ENCODE peak calls at places on chromosomes 1 and 21, in ten cellular contexts. P, V, E, T, R, X, C, A, F and L are unnamed samples.

GRCh38 chr1:28954126-28954525 is 39.8 kb downstream of the EPB41 start:
- DNase-seq in P (no peak), V (no peak), E (no peak), T (no peak), R (no peak), X (no peak), C (no peak), A (no peak), F (no peak), L (no peak)

GRCh38 chr1:46448109-46448911 is 41.3 kb upstream of the DMBX1 start:
- DNase-seq in P (no peak), V (no peak), E (no peak), T (no peak), R (no peak), X (no peak), C (no peak), A (no peak), F (no peak), L (no peak)

GRCh38 chr1:210448293-210448892 is 119.7 kb downstream of the HHAT start:
- DNase-seq in P (no peak), V (no peak), E (peak), T (no peak), R (no peak), X (no peak), C (no peak), A (peak), F (peak), L (no peak)

GRCh38 chr1:18200136-18200717 is 92.6 kb downstream of the IGSF21 start:
- DNase-seq in P (no peak), V (no peak), E (no peak), T (no peak), R (no peak), X (no peak), C (no peak), A (peak), F (no peak), L (no peak)

GRCh38 chr21:25895565-25896205 is 160.9 kb downstream of the GABPA start:
- DNase-seq in P (no peak), V (no peak), E (peak), T (no peak), R (no peak), X (no peak), C (no peak), A (peak), F (no peak), L (no peak)

GRCh38 chr1:41589395-41589794 is 104.9 kb upstream of the EDN2 start:
- DNase-seq in P (no peak), V (no peak), E (no peak), T (no peak), R (no peak), X (no peak), C (no peak), A (no peak), F (no peak), L (no peak)

GRCh38 chr1:204723131-204723787 is 37.7 kb upstream of the LRRN2 start:
- DNase-seq in P (no peak), V (no peak), E (no peak), T (no peak), R (no peak), X (no peak), C (no peak), A (no peak), F (no peak), L (peak)

GRCh38 chr21:37072239-37072987 is 458 bp downstream of the PIGP start:
- DNase-seq in P (peak), V (peak), E (no peak), T (peak), R (peak), X (peak), C (peak), A (peak), F (no peak), L (no peak)

GRCh38 chr1:39711359-39712340 is 20.4 kb upstream of the HPCAL4 start:
- DNase-seq in P (no peak), V (no peak), E (no peak), T (no peak), R (no peak), X (no peak), C (no peak), A (peak), F (no peak), L (peak)

GRCh38 chr1:210830034-210831028 is 303.6 kb downstream of the KCNH1 start:
- DNase-seq in P (no peak), V (no peak), E (no peak), T (no peak), R (no peak), X (no peak), C (no peak), A (no peak), F (no peak), L (no peak)

GRCh38 chr1:53643061-53643880 is 95.7 kb downstream of the GLIS1 start:
- DNase-seq in P (no peak), V (no peak), E (no peak), T (no peak), R (no peak), X (peak), C (no peak), A (no peak), F (no peak), L (no peak)

GRCh38 chr1:193754732-193755427 is 568.5 kb upstream of the B3GALT2 start:
- DNase-seq in P (no peak), V (no peak), E (peak), T (no peak), R (no peak), X (no peak), C (no peak), A (peak), F (no peak), L (no peak)

GRCh38 chr1:119771016-119771415 is 2.3 kb upstream of the HMGCS2 start:
- DNase-seq in P (no peak), V (no peak), E (peak), T (no peak), R (no peak), X (no peak), C (no peak), A (peak), F (no peak), L (no peak)

GRCh38 chr1:17176306-17177061 is 28.4 kb upstream of the PADI1 start:
- DNase-seq in P (no peak), V (no peak), E (no peak), T (no peak), R (no peak), X (no peak), C (no peak), A (no peak), F (no peak), L (no peak)

GRCh38 chr1:66261370-66261769 is 272.6 kb upstream of the SGIP1 start:
- DNase-seq in P (no peak), V (no peak), E (no peak), T (no peak), R (no peak), X (no peak), C (no peak), A (peak), F (no peak), L (no peak)

GRCh38 chr1:117572546-117572945 is 33.3 kb upstream of the TENT5C start:
- DNase-seq in P (no peak), V (no peak), E (no peak), T (no peak), R (peak), X (peak), C (no peak), A (peak), F (no peak), L (peak)

GRCh38 chr1:188489336-188490112 is 1660.8 kb downstream of the PLA2G4A start:
- DNase-seq in P (peak), V (no peak), E (no peak), T (peak), R (no peak), X (no peak), C (no peak), A (no peak), F (no peak), L (no peak)

GRCh38 chr1:51745304-51745570 is 128.3 kb downstream of the OSBPL9 start:
- DNase-seq in P (no peak), V (no peak), E (no peak), T (no peak), R (no peak), X (no peak), C (no peak), A (no peak), F (no peak), L (no peak)

GRCh38 chr1:89466307-89466925 is 58.2 kb upstream of the LRRC8B start:
- DNase-seq in P (no peak), V (no peak), E (no peak), T (no peak), R (no peak), X (no peak), C (no peak), A (peak), F (no peak), L (no peak)

GRCh38 chr1:78086697-78087096 is 40.9 kb downstream of the GIPC2 start:
- DNase-seq in P (no peak), V (no peak), E (no peak), T (no peak), R (no peak), X (no peak), C (no peak), A (no peak), F (no peak), L (no peak)

GRCh38 chr1:221154932-221155331 is 275.7 kb downstream of the HLX start:
- DNase-seq in P (no peak), V (no peak), E (no peak), T (no peak), R (no peak), X (no peak), C (no peak), A (no peak), F (no peak), L (no peak)

GRCh38 chr1:173276922-173277800 is 70.0 kb upstream of the TNFSF4 start:
- DNase-seq in P (no peak), V (no peak), E (no peak), T (no peak), R (no peak), X (no peak), C (no peak), A (no peak), F (no peak), L (no peak)

GRCh38 chr1:199272107-199272506 is 633.3 kb downstream of the PTPRC start:
- DNase-seq in P (no peak), V (no peak), E (no peak), T (no peak), R (no peak), X (no peak), C (no peak), A (no peak), F (peak), L (no peak)

GRCh38 chr1:15508700-15509487 is 15.1 kb downstream of the CASP9 start:
- DNase-seq in P (no peak), V (no peak), E (peak), T (no peak), R (no peak), X (peak), C (no peak), A (peak), F (no peak), L (no peak)

GRCh38 chr21:35336534-35336933 is 287.4 kb upstream of the RUNX1 start:
- DNase-seq in P (no peak), V (no peak), E (no peak), T (no peak), R (no peak), X (no peak), C (no peak), A (peak), F (no peak), L (no peak)

GRCh38 chr21:36097427-36098230 is 27.8 kb downstream of the CBR1 start:
- DNase-seq in P (no peak), V (no peak), E (no peak), T (no peak), R (no peak), X (no peak), C (no peak), A (peak), F (no peak), L (no peak)

GRCh38 chr1:184194251-184194650 is 142.7 kb downstream of the TSEN15 start:
- DNase-seq in P (no peak), V (no peak), E (no peak), T (no peak), R (no peak), X (no peak), C (no peak), A (no peak), F (no peak), L (no peak)

GRCh38 chr1:150410582-150411101 is 46.7 kb downstream of the RPRD2 start:
- DNase-seq in P (no peak), V (no peak), E (no peak), T (no peak), R (no peak), X (no peak), C (peak), A (no peak), F (no peak), L (no peak)

GRCh38 chr21:41482321-41482720 is 25.6 kb downstream of the TMPRSS2 start:
- DNase-seq in P (no peak), V (no peak), E (no peak), T (no peak), R (no peak), X (no peak), C (no peak), A (no peak), F (peak), L (no peak)

GRCh38 chr1:89552481-89553194 is 28.0 kb downstream of the LRRC8B start:
- DNase-seq in P (no peak), V (no peak), E (peak), T (no peak), R (no peak), X (no peak), C (no peak), A (peak), F (no peak), L (peak)

GRCh38 chr1:43973981-43974442 is 748 bp upstream of the ATP6V0B start:
- DNase-seq in P (no peak), V (no peak), E (no peak), T (no peak), R (no peak), X (no peak), C (no peak), A (no peak), F (no peak), L (peak)

GRCh38 chr1:1399870-1400575 is 888 bp upstream of the CCNL2 start:
- DNase-seq in P (no peak), V (no peak), E (peak), T (no peak), R (no peak), X (no peak), C (no peak), A (peak), F (no peak), L (no peak)

GRCh38 chr1:169364948-169365347 is 2.6 kb downstream of the NME7 start:
- DNase-seq in P (no peak), V (no peak), E (no peak), T (no peak), R (no peak), X (no peak), C (no peak), A (no peak), F (no peak), L (no peak)

GRCh38 chr1:17984510-17985085 is 123.0 kb upstream of the IGSF21 start:
- DNase-seq in P (no peak), V (peak), E (peak), T (no peak), R (no peak), X (peak), C (no peak), A (peak), F (no peak), L (no peak)

GRCh38 chr1:27522860-27523665 is 33.1 kb upstream of the WASF2 start:
- DNase-seq in P (no peak), V (no peak), E (peak), T (no peak), R (peak), X (no peak), C (peak), A (no peak), F (no peak), L (no peak)